ENCODE peak calls at places on chromosomes 5 and 9, in seven cellular contexts. V is IMR-90, G is K562, N is neural progenitor cell, I is GM23248, A is GM23338, W is H9. X is an unnamed sample. For H4K20me1, the result is how much of the 10 kb centered on the place peaks cover.

GRCh38 chr9:85536076-85536475 is 205.7 kb downstream of the AGTPBP1 start:
- DNase-seq in W (no peak), G (no peak), I (peak), V (peak), N (no peak), A (no peak), X (no peak)

GRCh38 chr5:39714036-39714698 is 289.4 kb upstream of the DAB2 start:
- DNase-seq in A (peak), I (peak), N (peak), W (peak), V (peak), G (peak), X (peak)

GRCh38 chr5:76690704-76691469 is 25.0 kb upstream of the F2R start:
- DNase-seq in A (no peak), W (no peak), V (peak), G (no peak), N (no peak), I (peak), X (no peak)

GRCh38 chr9:16727452-16728127 is 142.9 kb downstream of the BNC2 start:
- DNase-seq in I (peak), N (no peak), V (peak), G (no peak), A (no peak), W (no peak), X (no peak)

GRCh38 chr9:89657765-89658164 is 53.0 kb downstream of the GADD45G start:
- DNase-seq in W (no peak), A (no peak), N (no peak), G (no peak), V (no peak), I (no peak), X (no peak)

GRCh38 chr9:127021664-127022337 is 100.6 kb downstream of the ANGPTL2 start:
- DNase-seq in I (peak), W (no peak), A (no peak), V (peak), G (peak), N (peak), X (no peak)

GRCh38 chr5:91266184-91266705 is 116.9 kb downstream of the ARRDC3 start:
- DNase-seq in V (peak), A (no peak), I (peak), N (no peak), G (peak), W (no peak), X (no peak)

GRCh38 chr5:181160144-181160754 is 12.9 kb downstream of the OR2V2 start:
- DNase-seq in W (peak), N (peak), G (peak), I (peak), V (peak), A (peak), X (no peak)

GRCh38 chr5:131595088-131596033 is 39.7 kb downstream of the RAPGEF6 start:
- DNase-seq in G (no peak), W (no peak), I (no peak), V (no peak), N (no peak), A (no peak), X (no peak)

GRCh38 chr5:108278285-108279240 is 103.3 kb downstream of the FBXL17 start:
- DNase-seq in A (peak), W (peak), V (no peak), G (no peak), N (peak), I (no peak), X (no peak)

GRCh38 chr5:134004626-134005414 is at the start of gene VDAC1:
- DNase-seq in N (peak), W (peak), G (peak), V (peak), I (peak), A (peak), X (no peak)

GRCh38 chr5:64592942-64593341 is 87.1 kb downstream of the RGS7BP start:
- DNase-seq in W (no peak), A (no peak), G (no peak), I (no peak), N (no peak), V (no peak), X (no peak)

GRCh38 chr5:109928046-109928445 is 238.3 kb downstream of the MAN2A1 start:
- DNase-seq in G (no peak), V (no peak), A (no peak), I (no peak), N (no peak), W (no peak), X (no peak)

GRCh38 chr5:108079754-108080153 is 302.1 kb downstream of the FBXL17 start:
- DNase-seq in W (no peak), G (no peak), V (no peak), A (no peak), N (no peak), I (peak), X (no peak)

GRCh38 chr9:35645736-35646582 is 4.8 kb downstream of the SIT1 start:
- DNase-seq in G (peak), V (no peak), A (peak), W (peak), I (peak), N (peak), X (no peak)

GRCh38 chr5:172078726-172079345 is 72.4 kb upstream of the FBXW11 start:
- DNase-seq in W (no peak), I (no peak), G (no peak), N (no peak), A (no peak), V (no peak), X (no peak)

GRCh38 chr9:116322521-116322920 is 168.9 kb downstream of the PAPPA start:
- DNase-seq in W (no peak), I (peak), A (no peak), G (no peak), V (peak), N (no peak), X (no peak)

GRCh38 chr9:68560131-68560844 is 19.6 kb upstream of the TMEM252 start:
- DNase-seq in G (peak), V (peak), N (peak), W (peak), I (peak), A (peak), X (no peak)

GRCh38 chr5:155082401-155082800 is 68.8 kb downstream of the KIF4B start:
- DNase-seq in W (no peak), G (no peak), A (no peak), V (peak), N (no peak), I (peak), X (no peak)

GRCh38 chr5:43685271-43685950 is 82.4 kb downstream of the NNT start:
- DNase-seq in A (no peak), W (no peak), N (no peak), V (peak), G (no peak), I (peak), X (no peak)

GRCh38 chr9:136361047-136361756 is 2.3 kb downstream of the DNLZ start:
- DNase-seq in W (no peak), A (no peak), N (no peak), G (no peak), I (peak), V (peak), X (no peak)

GRCh38 chr5:61933787-61934626 is 372.0 kb upstream of the KIF2A start:
- DNase-seq in W (peak), N (peak), G (peak), A (peak), V (peak), I (peak), X (peak)

GRCh38 chr9:70081120-70081495 is 37.5 kb downstream of the MAMDC2 start:
- DNase-seq in A (no peak), V (peak), W (no peak), I (peak), G (no peak), N (no peak), X (no peak)

GRCh38 chr5:90344693-90345092 is 64.9 kb downstream of the CETN3 start:
- DNase-seq in N (no peak), I (no peak), G (no peak), W (no peak), V (no peak), A (no peak), X (no peak)

GRCh38 chr9:109497193-109498165 is 628 bp downstream of the PTPN3 start:
- DNase-seq in A (peak), V (no peak), I (peak), W (no peak), N (peak), G (no peak), X (no peak)

GRCh38 chr5:139293504-139294371 is at the start of gene MATR3:
- DNase-seq in W (peak), I (peak), A (peak), N (peak), V (peak), G (peak), X (peak)

GRCh38 chr9:36798350-36799065 is 225.8 kb downstream of the MELK start:
- DNase-seq in N (peak), I (no peak), W (no peak), V (no peak), G (peak), A (peak), X (no peak)

GRCh38 chr5:151670953-151671636 is 15.6 kb downstream of the SPARC start:
- DNase-seq in I (peak), N (no peak), G (no peak), A (no peak), V (peak), W (no peak), X (no peak)

GRCh38 chr9:97500263-97500662 is 1.2 kb upstream of the TMOD1 start:
- DNase-seq in W (no peak), I (no peak), G (no peak), V (no peak), A (no peak), N (no peak), X (no peak)

GRCh38 chr5:110548171-110548570 is 178.3 kb downstream of the TMEM232 start:
- DNase-seq in V (no peak), I (no peak), A (no peak), W (no peak), N (no peak), G (no peak), X (no peak)

GRCh38 chr9:94602666-94603065 is 9.0 kb upstream of the FBP2 start:
- DNase-seq in I (no peak), W (no peak), V (no peak), A (no peak), N (no peak), G (no peak), X (no peak)

GRCh38 chr9:98101868-98102273 is 17.2 kb downstream of the TRIM14 start:
- DNase-seq in V (peak), N (peak), I (no peak), G (no peak), A (peak), W (peak), X (peak)

GRCh38 chr5:130706696-130707095 is 458.4 kb downstream of the HINT1 start:
- DNase-seq in N (no peak), I (no peak), A (no peak), V (no peak), G (no peak), W (no peak), X (no peak)

GRCh38 chr5:181088289-181088688 is 42.7 kb downstream of the OR2V1 start:
- DNase-seq in G (peak), N (peak), V (no peak), W (peak), I (peak), A (peak), X (no peak)

GRCh38 chr9:32589083-32589713 is 16.2 kb upstream of the NDUFB6 start:
- DNase-seq in W (no peak), G (peak), I (peak), A (peak), N (peak), V (peak), X (no peak)

GRCh38 chr5:73104326-73104725 is 16.0 kb upstream of the TMEM171 start:
- DNase-seq in N (peak), G (no peak), V (no peak), A (no peak), I (no peak), W (no peak), X (no peak)

GRCh38 chr5:68490401-68490800 is 274.8 kb downstream of the PIK3R1 start:
- DNase-seq in N (no peak), A (no peak), I (no peak), V (no peak), G (no peak), W (no peak), X (no peak)

DNA sequence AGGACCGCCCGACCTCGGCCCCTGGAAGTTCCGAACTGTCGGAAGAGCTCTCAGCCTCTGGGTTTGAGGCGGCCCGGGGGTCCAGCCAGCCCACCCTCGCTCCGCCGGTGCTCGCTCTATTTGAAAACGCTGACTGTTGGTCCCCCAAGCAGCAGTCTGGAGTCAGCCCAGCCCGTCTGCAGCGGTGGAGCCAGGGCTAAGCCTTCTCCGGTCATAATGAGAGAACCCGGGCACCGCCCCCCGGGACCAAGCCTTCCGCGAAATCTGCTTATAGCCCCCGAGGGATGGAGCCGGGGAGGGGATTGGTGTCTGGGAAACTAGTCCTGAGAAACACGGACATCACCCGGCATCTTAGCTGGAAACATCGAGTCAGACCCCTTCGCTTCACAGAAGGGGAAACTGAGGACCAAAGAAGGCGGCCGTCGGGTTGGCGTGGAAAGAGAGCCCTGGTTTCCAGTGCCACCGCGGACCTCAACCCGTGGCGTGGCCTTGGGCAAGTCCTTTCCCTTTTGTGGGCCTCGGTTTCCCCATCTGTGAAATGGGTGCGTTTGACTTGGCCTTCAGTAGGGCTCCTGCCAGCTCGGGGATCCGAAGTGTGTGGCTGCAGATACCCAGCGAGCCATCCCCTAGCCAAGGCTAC is 999 bp downstream of the ADAM19 start:
- DNase-seq in N (peak), V (peak), G (no peak), I (peak), W (no peak), A (peak), X (no peak)
- H4K20me1 ChIP-seq in N (under half), V (under half), G (under half), I (under half), W (under half), A (under half), X (under half)

GRCh38 chr5:103617913-103618312 is 55.3 kb upstream of the NUDT12 start:
- DNase-seq in N (no peak), G (no peak), I (no peak), W (no peak), V (no peak), A (no peak), X (no peak)

GRCh38 chr5:103607346-103607745 is 44.8 kb upstream of the NUDT12 start:
- DNase-seq in G (no peak), W (no peak), A (no peak), N (no peak), V (no peak), I (no peak), X (no peak)

GRCh38 chr5:103617090-103617489 is 54.5 kb upstream of the NUDT12 start:
- DNase-seq in I (no peak), W (no peak), G (no peak), N (no peak), A (no peak), V (no peak), X (no peak)

DNA sequence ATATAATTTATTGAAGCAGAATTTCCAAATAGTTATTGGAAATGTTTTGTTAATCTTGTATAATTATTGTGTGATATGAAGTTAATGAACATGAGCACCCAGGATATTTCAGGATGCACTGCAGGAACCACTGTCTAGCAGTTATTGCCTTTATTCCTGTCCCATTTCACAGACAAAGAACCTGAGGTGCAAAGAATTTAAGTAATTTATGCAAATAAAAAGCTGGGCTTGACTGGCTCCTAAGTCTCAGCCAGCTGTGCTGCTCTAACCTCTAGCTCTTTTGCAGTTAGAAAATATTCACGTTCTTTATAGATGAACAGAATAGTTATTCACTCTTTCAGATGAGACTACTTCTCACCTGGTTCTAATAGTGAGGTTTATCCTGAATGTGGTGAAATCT is 50.0 kb upstream of the NUDT12 start:
- DNase-seq in V (no peak), I (no peak), N (no peak), G (no peak), A (peak), W (no peak), X (no peak)
- H4K20me1 ChIP-seq in V (under half), I (under half), N (under half), G (under half), A (under half), W (under half), X (under half)

GRCh38 chr9:104278929-104279500 is 184.9 kb downstream of the SMC2 start:
- DNase-seq in A (no peak), G (no peak), W (no peak), I (no peak), V (no peak), N (no peak), X (no peak)

GRCh38 chr9:104279535-104280215 is 185.6 kb downstream of the SMC2 start:
- DNase-seq in G (no peak), I (peak), W (no peak), A (no peak), N (no peak), V (no peak), X (no peak)

GRCh38 chr9:104276709-104277245 is 182.7 kb downstream of the SMC2 start:
- DNase-seq in W (no peak), I (peak), N (no peak), G (no peak), V (no peak), A (no peak), X (no peak)

GRCh38 chr9:104280711-104281110 is 186.6 kb downstream of the SMC2 start:
- DNase-seq in W (no peak), N (no peak), A (no peak), I (no peak), V (no peak), G (no peak), X (no peak)

GRCh38 chr9:104280216-104280585 is 186.1 kb downstream of the SMC2 start:
- DNase-seq in N (no peak), V (no peak), G (no peak), W (no peak), I (no peak), A (no peak), X (no peak)
- H4K20me1 ChIP-seq in N (under half), V (under half), G (under half), W (under half), I (under half), A (under half), X (under half)

GRCh38 chr5:32419791-32420190 is 24.7 kb downstream of the ZFR start:
- DNase-seq in V (no peak), N (no peak), A (no peak), W (no peak), G (no peak), I (peak), X (no peak)

GRCh38 chr5:32421075-32421474 is 23.5 kb downstream of the ZFR start:
- DNase-seq in W (no peak), A (no peak), V (no peak), G (no peak), N (no peak), I (no peak), X (no peak)

GRCh38 chr5:32426440-32427151 is 17.9 kb downstream of the ZFR start:
- DNase-seq in V (no peak), W (no peak), G (no peak), I (no peak), A (no peak), N (no peak), X (no peak)

GRCh38 chr5:32420506-32420905 is 24.0 kb downstream of the ZFR start:
- DNase-seq in G (no peak), V (peak), I (peak), N (no peak), W (no peak), A (no peak), X (no peak)

GRCh38 chr5:32422697-32423096 is 21.8 kb downstream of the ZFR start:
- DNase-seq in N (no peak), I (no peak), W (no peak), A (no peak), V (no peak), G (no peak), X (no peak)
- H4K20me1 ChIP-seq in N (half or more), I (under half), W (under half), A (under half), V (half or more), G (under half), X (under half)

DNA sequence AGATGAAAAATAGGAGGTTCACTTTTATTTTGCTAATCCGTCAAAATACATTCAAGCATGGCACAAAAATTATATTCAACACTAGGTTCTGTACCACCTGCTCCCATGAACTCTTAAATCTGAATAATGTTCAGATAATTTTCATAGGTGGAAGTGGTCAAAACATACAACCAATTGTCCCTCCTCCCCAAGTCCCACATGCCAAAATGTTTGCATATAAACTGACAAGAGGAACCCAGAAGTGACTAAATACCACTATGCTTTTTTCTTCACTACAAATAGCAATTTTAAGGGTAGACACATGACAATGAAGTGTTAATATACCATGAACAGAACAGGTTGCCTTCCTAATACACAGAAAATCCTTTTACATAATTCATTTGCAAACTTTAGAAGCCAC is 3.7 kb downstream of the HNRNPA0 start:
- DNase-seq in N (no peak), A (no peak), G (no peak), V (no peak), W (no peak), I (no peak), X (no peak)
- H4K20me1 ChIP-seq in N (half or more), A (under half), G (under half), V (under half), W (under half), I (under half), X (under half)

DNA sequence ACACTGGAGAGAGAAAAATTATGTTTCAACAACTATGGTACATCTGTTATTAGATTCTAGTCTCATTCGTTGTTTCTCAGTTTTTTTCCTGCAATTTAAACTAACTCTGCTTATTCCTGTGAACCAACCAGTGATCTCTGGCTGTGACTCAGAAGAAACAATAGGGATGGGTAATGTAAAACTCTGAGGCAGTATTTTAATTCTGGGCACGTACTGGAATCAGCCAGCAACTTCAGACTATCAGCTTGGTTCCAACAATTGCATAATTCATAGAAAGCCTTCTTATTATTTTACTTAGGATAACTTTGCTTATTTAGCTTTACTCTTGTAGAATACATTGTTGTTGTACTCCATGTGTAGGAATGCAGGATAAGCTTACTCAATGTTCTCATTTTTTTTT is 28.7 kb downstream of the MLLT3 start:
- DNase-seq in V (peak), A (no peak), I (peak), W (no peak), G (no peak), N (no peak), X (no peak)
- H4K20me1 ChIP-seq in V (under half), A (under half), I (under half), W (under half), G (under half), N (under half), X (under half)

X was measured in GM12878.